ENCODE peak calls at places on chromosomes 12 and 14, in five cellular contexts. G is neuronal stem cell, V is mesenchymal stem cell, C is H1, K is trophoblast cell. W is an unnamed sample.

GRCh38 chr14:68518180-68518579 is 274.7 kb downstream of the ZFP36L1 start:
- DNase-seq in G (no peak), V (no peak), C (no peak), K (no peak), W (no peak)

GRCh38 chr12:113235976-113236375 is 14.7 kb downstream of the TPCN1 start:
- DNase-seq in G (no peak), V (no peak), C (no peak), K (no peak), W (no peak)

GRCh38 chr14:41280745-41281144 is 325.9 kb upstream of the LRFN5 start:
- DNase-seq in G (no peak), V (peak; percentile 46), C (no peak), K (no peak), W (no peak)

GRCh38 chr12:52319097-52319496 is 2.1 kb downstream of the KRT83 start:
- DNase-seq in G (no peak), V (no peak), C (no peak), K (no peak), W (peak; percentile 58)

GRCh38 chr12:46722737-46723136 is 103.1 kb downstream of the SLC38A4 start:
- DNase-seq in G (no peak), V (no peak), C (no peak), K (no peak), W (no peak)

GRCh38 chr14:94569381-94570001 is 8.2 kb downstream of the SERPINA4 start:
- DNase-seq in G (no peak), V (no peak), C (no peak), K (no peak), W (no peak)

GRCh38 chr12:100959481-100959880 is 164.9 kb downstream of the ANO4 start:
- DNase-seq in G (no peak), V (peak; percentile 75), C (no peak), K (no peak), W (no peak)

GRCh38 chr14:69429643-69430042 is 31.2 kb downstream of the SLC39A9 start:
- DNase-seq in G (no peak), V (no peak), C (no peak), K (no peak), W (no peak)

GRCh38 chr14:24132976-24133375 is 2.5 kb downstream of the FITM1 start:
- DNase-seq in G (no peak), V (no peak), C (no peak), K (no peak), W (no peak)

GRCh38 chr12:75478395-75478794 is 2.2 kb upstream of the GLIPR1 start:
- DNase-seq in G (no peak), V (peak; percentile 46), C (no peak), K (no peak), W (no peak)

GRCh38 chr12:72369560-72369959 is 97.4 kb downstream of the TRHDE start:
- DNase-seq in G (no peak), V (peak; percentile 45), C (no peak), K (no peak), W (no peak)

GRCh38 chr12:26523708-26524150 is 309.3 kb downstream of the ITPR2 start:
- DNase-seq in G (no peak), V (peak; percentile 79), C (no peak), K (peak; percentile 57), W (no peak)

GRCh38 chr12:45789025-45789424 is 59.5 kb downstream of the ARID2 start:
- DNase-seq in G (no peak), V (peak; percentile 76), C (no peak), K (no peak), W (no peak)

GRCh38 chr12:92551853-92552397 is 150.9 kb upstream of the PLEKHG7 start:
- DNase-seq in G (no peak), V (peak; percentile 75), C (no peak), K (peak; percentile 40), W (no peak)

GRCh38 chr12:29131539-29131938 is 17.5 kb upstream of the FAR2 start:
- DNase-seq in G (no peak), V (peak; percentile 59), C (no peak), K (no peak), W (no peak)

GRCh38 chr12:29133680-29134079 is 15.4 kb upstream of the FAR2 start:
- DNase-seq in G (no peak), V (no peak), C (no peak), K (no peak), W (peak; percentile 40)

GRCh38 chr12:29133141-29133540 is 15.9 kb upstream of the FAR2 start:
- DNase-seq in G (no peak), V (no peak), C (no peak), K (no peak), W (no peak)
- H2BK12ac ChIP-seq in G (no peak overlapping the region), V (no peak overlapping the region), C (no peak overlapping the region), K (no peak overlapping the region), W (no peak overlapping the region)

GRCh38 chr12:126706300-126706699 is 1560.7 kb upstream of the TMEM132C start:
- DNase-seq in G (no peak), V (no peak), C (no peak), K (no peak), W (peak; percentile 68)
- H2BK12ac ChIP-seq in G (no peak overlapping the region), V (no peak overlapping the region), C (no peak overlapping the region), K (peak overlapping the region; percentile 3), W (no peak overlapping the region)

GRCh38 chr14:104982548-104983230 is 2.9 kb upstream of the CLBA1 start:
- DNase-seq in G (no peak), V (no peak), C (no peak), K (no peak), W (no peak)

GRCh38 chr14:104980601-104981531 is 2.7 kb upstream of the AHNAK2 start:
- DNase-seq in G (no peak), V (no peak), C (no peak), K (no peak), W (no peak)

GRCh38 chr14:104979758-104980591 is 1.8 kb upstream of the AHNAK2 start:
- DNase-seq in G (no peak), V (no peak), C (no peak), K (peak; percentile 45), W (peak; percentile 32)

GRCh38 chr14:104983231-104983721 is 2.3 kb upstream of the CLBA1 start:
- DNase-seq in G (no peak), V (no peak), C (no peak), K (no peak), W (peak; percentile 29)

GRCh38 chr14:104981699-104982541 is 3.7 kb upstream of the CLBA1 start:
- DNase-seq in G (no peak), V (no peak), C (no peak), K (no peak), W (no peak)
- H2BK12ac ChIP-seq in G (peak overlapping the region; percentile 90), V (no peak overlapping the region), C (peak overlapping the region; percentile 80), K (no peak overlapping the region), W (no peak overlapping the region)

GRCh38 chr12:7751394-7751793 is 4.2 kb upstream of the CLEC4C start:
- DNase-seq in G (no peak), V (no peak), C (no peak), K (no peak), W (peak; percentile 38)

GRCh38 chr12:7748774-7749296 is 1.7 kb upstream of the CLEC4C start:
- DNase-seq in G (no peak), V (no peak), C (no peak), K (no peak), W (no peak)

GRCh38 chr12:7747196-7747595 is at the start of gene CLEC4C:
- DNase-seq in G (no peak), V (no peak), C (no peak), K (no peak), W (no peak)

GRCh38 chr12:7749442-7749841 is 2.3 kb upstream of the CLEC4C start:
- DNase-seq in G (no peak), V (no peak), C (no peak), K (no peak), W (no peak)

DNA sequence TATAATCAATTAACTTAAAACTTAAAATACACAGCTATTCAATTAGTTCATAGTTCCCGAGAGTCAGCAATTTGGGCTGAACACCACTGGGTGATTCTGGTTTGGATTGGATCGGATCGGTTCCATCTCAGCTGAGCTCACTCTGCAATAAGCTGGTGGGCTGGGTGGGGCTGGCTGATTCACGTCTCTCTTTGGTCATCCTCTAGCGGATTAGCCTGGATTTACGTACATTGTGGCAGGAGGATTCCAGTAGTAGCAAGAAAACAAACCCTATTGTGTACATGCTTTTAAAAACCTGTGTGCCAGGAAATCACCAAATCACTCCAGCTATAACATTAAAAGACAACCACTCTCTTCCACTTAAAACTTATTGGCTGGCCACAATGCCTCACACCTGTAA is 3.2 kb upstream of the CLEC4C start:
- DNase-seq in G (no peak), V (no peak), C (no peak), K (no peak), W (no peak)
- H2BK12ac ChIP-seq in G (no peak overlapping the region), V (no peak overlapping the region), C (peak overlapping the region; percentile 75), K (no peak overlapping the region), W (no peak overlapping the region)

DNA sequence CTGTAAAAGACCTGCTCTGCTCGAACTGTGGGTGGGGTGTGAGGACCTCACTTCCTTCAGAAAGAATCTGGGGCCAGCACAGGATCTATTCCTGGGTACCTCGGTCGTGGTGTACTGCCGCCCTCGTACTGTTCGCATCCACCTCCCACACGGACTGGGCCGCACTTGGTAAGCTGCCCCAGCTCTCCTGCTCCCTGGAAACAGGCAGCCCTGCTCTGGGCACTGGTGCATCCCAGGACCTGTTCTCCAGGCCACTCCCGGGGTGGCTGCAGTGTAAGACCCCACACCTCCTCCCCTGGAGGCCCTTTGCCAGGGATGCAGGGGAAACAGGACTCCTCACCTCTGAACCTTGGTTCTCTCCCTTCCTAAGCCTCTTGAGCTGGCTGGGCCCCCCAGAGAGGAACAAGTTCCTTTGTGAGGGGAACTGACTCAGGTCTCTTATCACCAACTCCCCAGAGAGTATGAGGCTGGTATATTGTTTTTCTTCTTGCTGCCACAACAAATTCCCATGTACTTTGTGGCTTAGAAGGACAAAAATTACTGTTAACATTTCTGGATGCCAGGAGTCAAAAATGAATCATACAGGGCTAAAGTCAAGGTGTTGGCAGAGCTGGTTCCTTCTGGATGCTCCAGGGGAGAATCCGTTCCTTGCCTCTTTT is 276.5 kb downstream of the NUAK1 start:
- DNase-seq in G (no peak), V (no peak), C (no peak), K (no peak), W (no peak)
- H2BK12ac ChIP-seq in G (no peak overlapping the region), V (no peak overlapping the region), C (no peak overlapping the region), K (no peak overlapping the region), W (no peak overlapping the region)

GRCh38 chr14:44701563-44702263 is 194.6 kb upstream of the FSCB start:
- DNase-seq in G (no peak), V (peak; percentile 16), C (no peak), K (no peak), W (no peak)
- H2BK12ac ChIP-seq in G (no peak overlapping the region), V (no peak overlapping the region), C (no peak overlapping the region), K (no peak overlapping the region), W (no peak overlapping the region)

GRCh38 chr12:14811486-14811885 is 2.5 kb downstream of the SMCO3 start:
- DNase-seq in G (no peak), V (no peak), C (no peak), K (no peak), W (no peak)
- H2BK12ac ChIP-seq in G (no peak overlapping the region), V (no peak overlapping the region), C (no peak overlapping the region), K (no peak overlapping the region), W (no peak overlapping the region)

W was measured in H9.